ENCODE peak calls at places on chromosomes 6 and 20, in nine cellular contexts. D, K, M, L, T, U, X, V and F are unnamed samples.

GRCh38 chr20:62186887-62187866 is 4.3 kb downstream of the MTG2 start:
- DNase-seq in L (no peak), X (no peak), U (no peak), M (no peak), V (no peak), D (peak; percentile 37), K (no peak), T (no peak), F (no peak)

GRCh38 chr20:47319517-47320252 is 36.8 kb downstream of the ZMYND8 start:
- DNase-seq in K (peak; percentile 65), D (peak; percentile 74), M (no peak), V (peak; percentile 93), T (peak; percentile 91), L (no peak), U (no peak), X (peak; percentile 60), F (no peak)

GRCh38 chr6:136682292-136682691 is 110.0 kb downstream of the MAP3K5 start:
- DNase-seq in K (no peak), X (no peak), D (no peak), U (no peak), V (no peak), T (no peak), L (no peak), M (no peak), F (no peak)

GRCh38 chr20:35568645-35569044 is 26.8 kb downstream of the ERGIC3 start:
- DNase-seq in M (peak; percentile 26), V (no peak), D (no peak), U (no peak), X (no peak), T (no peak), K (no peak), L (no peak), F (peak; percentile 13)

GRCh38 chr20:63054103-63054474 is 47.3 kb upstream of the BHLHE23 start:
- DNase-seq in V (no peak), L (no peak), D (no peak), K (no peak), M (no peak), T (peak; percentile 66), X (no peak), U (no peak), F (no peak)

GRCh38 chr6:52497652-52498408 is 77.7 kb downstream of the EFHC1 start:
- DNase-seq in M (no peak), L (peak; percentile 54), U (no peak), K (no peak), V (no peak), T (no peak), D (peak; percentile 58), X (peak; percentile 69), F (no peak)

GRCh38 chr6:37477186-37477585 is 22.5 kb downstream of the CCDC167 start:
- DNase-seq in U (no peak), T (no peak), V (no peak), L (no peak), K (no peak), D (no peak), M (no peak), X (no peak), F (no peak)

GRCh38 chr6:14612016-14612415 is 494.4 kb downstream of the CD83 start:
- DNase-seq in M (peak; percentile 18), T (no peak), X (no peak), U (no peak), K (no peak), V (no peak), D (peak; percentile 79), L (no peak), F (no peak)

GRCh38 chr6:131951576-131952230 is 531 bp upstream of the CCN2 start:
- DNase-seq in D (no peak), T (no peak), V (no peak), U (no peak), K (no peak), L (no peak), M (no peak), X (no peak), F (no peak)

GRCh38 chr6:72218125-72218524 is 331.8 kb downstream of the RIMS1 start:
- DNase-seq in T (no peak), K (no peak), U (no peak), L (no peak), D (peak; percentile 38), M (peak; percentile 9), X (no peak), V (peak; percentile 46), F (peak; percentile 1)

GRCh38 chr6:112237644-112238043 is 16.7 kb downstream of the LAMA4 start:
- DNase-seq in L (peak; percentile 78), K (peak; percentile 77), U (peak; percentile 94), V (no peak), X (peak; percentile 60), D (peak; percentile 92), M (no peak), T (no peak), F (no peak)

GRCh38 chr6:97656236-97656635 is 373.2 kb upstream of the MMS22L start:
- DNase-seq in U (no peak), D (no peak), K (no peak), V (no peak), L (no peak), M (no peak), T (no peak), X (no peak), F (no peak)

GRCh38 chr20:45832619-45833018 is 980 bp upstream of the SNX21 start:
- DNase-seq in X (no peak), M (no peak), L (no peak), T (no peak), V (no peak), U (no peak), D (no peak), K (no peak), F (no peak)

GRCh38 chr20:45834797-45835161 is 1.2 kb downstream of the SNX21 start:
- DNase-seq in M (no peak), U (no peak), T (no peak), K (no peak), X (no peak), D (no peak), L (no peak), V (no peak), F (no peak)

GRCh38 chr20:45833030-45833882 is at the start of gene SNX21:
- DNase-seq in D (peak; percentile 94), K (peak; percentile 93), L (peak; percentile 90), X (peak; percentile 90), V (no peak), U (peak; percentile 97), T (peak; percentile 95), M (peak; percentile 83), F (peak; percentile 16)

GRCh38 chr20:45835230-45836224 is 1.9 kb downstream of the SNX21 start:
- DNase-seq in K (peak; percentile 63), V (no peak), D (peak; percentile 47), M (peak; percentile 69), T (peak; percentile 95), X (no peak), U (no peak), L (peak; percentile 49), F (peak; percentile 83)

GRCh38 chr20:45833883-45834796 is 541 bp downstream of the SNX21 start:
- DNase-seq in T (peak; percentile 96), K (peak; percentile 88), X (peak; percentile 83), U (no peak), D (peak; percentile 49), L (peak; percentile 61), V (peak; percentile 59), M (peak; percentile 76), F (peak; percentile 13)
- TF ChIP-seq POLR2A in T (no peak), K (peak; percentile 58), X (peak; percentile 41), U (peak; percentile 36), D (no peak), L (no peak), V (no peak), M (peak; percentile 53), F (no peak)

DNA sequence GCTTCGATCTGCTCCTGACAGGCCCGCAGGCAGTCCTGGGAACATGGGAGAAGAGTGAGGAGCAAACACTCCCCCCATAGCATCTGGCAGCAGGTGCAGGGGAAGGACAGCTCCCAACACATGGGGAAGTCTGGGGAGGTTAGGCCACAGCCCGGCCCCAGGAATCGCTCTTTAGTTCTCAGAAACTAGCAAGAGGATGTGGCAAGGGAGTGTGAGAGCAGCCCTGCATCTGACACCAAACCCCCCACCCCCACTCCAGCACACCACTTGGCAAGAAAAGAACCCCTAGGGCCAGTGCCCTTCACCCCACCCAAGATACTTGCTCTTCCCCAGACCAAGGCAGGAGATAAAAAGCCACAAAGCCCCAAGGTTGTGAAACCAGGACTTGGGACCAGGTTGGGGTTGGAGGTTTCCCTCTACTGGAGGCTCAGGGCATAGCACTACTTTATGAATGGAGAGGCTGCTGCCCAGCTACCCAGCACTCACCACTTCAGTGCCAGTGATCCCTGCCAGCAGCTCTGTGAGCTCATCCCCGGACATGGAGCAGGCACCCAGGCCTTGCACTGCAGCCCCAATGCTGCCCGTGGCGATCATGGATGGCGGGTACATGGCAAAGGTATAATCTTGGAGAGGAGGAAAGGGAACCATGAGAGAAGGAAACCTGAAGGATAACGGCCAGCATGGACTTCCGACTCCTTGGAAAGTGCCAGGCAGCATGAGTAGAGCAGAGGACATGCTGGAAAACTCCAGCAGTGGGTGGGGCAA is 5.4 kb downstream of the CCND3 start:
- DNase-seq in U (no peak), K (peak; percentile 62), V (no peak), T (peak; percentile 87), D (peak; percentile 85), M (peak; percentile 89), X (peak; percentile 71), L (peak; percentile 72), F (peak; percentile 95)
- TF ChIP-seq POLR2A in U (no peak), K (no peak), V (no peak), T (no peak), D (peak; percentile 38), M (no peak), X (no peak), L (no peak), F (peak; percentile 42)

GRCh38 chr6:31493875-31494694 is 3.9 kb upstream of the MICB start:
- DNase-seq in T (peak; percentile 96), X (peak; percentile 83), K (peak; percentile 71), L (peak; percentile 85), V (no peak), D (peak; percentile 70), U (peak; percentile 95), M (no peak), F (peak; percentile 90)
- TF ChIP-seq POLR2A in T (no peak), X (no peak), K (no peak), L (no peak), V (no peak), D (no peak), U (no peak), M (no peak), F (no peak)

GRCh38 chr20:31670371-31671228 is 32.9 kb downstream of the COX4I2 start:
- DNase-seq in D (peak; percentile 75), M (no peak), X (peak; percentile 69), K (peak; percentile 34), T (peak; percentile 94), L (peak; percentile 44), V (no peak), U (no peak), F (peak; percentile 89)
- TF ChIP-seq POLR2A in D (no peak), M (no peak), X (peak; percentile 19), K (no peak), T (no peak), L (no peak), V (no peak), U (no peak), F (peak; percentile 62)

DNA sequence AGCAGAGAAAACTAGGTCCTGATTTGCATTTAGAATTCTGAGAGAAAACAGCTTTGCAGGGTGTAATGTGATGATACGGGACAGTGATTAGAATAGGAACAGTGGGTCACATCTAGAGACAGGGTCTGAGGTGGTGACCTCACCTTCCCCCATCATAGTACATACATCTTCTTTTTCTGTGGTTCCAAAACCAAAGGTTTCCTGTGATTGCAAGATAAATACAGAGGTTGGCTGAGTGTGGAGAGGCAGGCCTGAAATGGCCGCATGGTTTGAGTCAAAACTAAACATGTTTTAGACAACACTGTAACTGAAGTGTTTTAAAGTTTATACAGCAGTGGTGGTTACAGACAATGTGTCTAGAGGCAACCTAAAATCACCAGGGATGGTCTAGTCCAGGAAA is 10.4 kb upstream of the NT5DC1 start:
- DNase-seq in D (no peak), L (no peak), X (no peak), V (no peak), K (no peak), U (no peak), T (no peak), M (no peak), F (no peak)
- TF ChIP-seq POLR2A in D (no peak), L (no peak), X (no peak), V (no peak), K (no peak), U (no peak), T (no peak), M (no peak), F (no peak)